ENCODE peak calls at places on chromosomes 3 and 15, in five cellular contexts. N is Jurkat, Clone E6-1; O is stimulated activated CD4-positive, alpha-beta T cell treated with anti-CD3 and anti-CD28 coated beads, Interleukin-1b, Interleukin-23, amount 100 ng/mL, for 4 hours; R is M059J; G is NCI-H524 treated with DMSO at 0.1 percent for 48 hours. B is an unnamed sample.

GRCh38 chr3:104629038-104629437 is 737.7 kb upstream of the ALCAM start:
- DNase-seq in N (no peak), R (peak), O (no peak), G (no peak), B (no peak)

GRCh38 chr15:27592036-27592725 is 506.9 kb downstream of the OCA2 start:
- DNase-seq in O (no peak), G (no peak), N (peak), R (no peak), B (no peak)

GRCh38 chr3:100149130-100149529 is 34.8 kb upstream of the FILIP1L start:
- DNase-seq in R (no peak), N (no peak), O (no peak), G (no peak), B (peak)

GRCh38 chr3:123576119-123576518 is 8.7 kb downstream of the HACD2 start:
- DNase-seq in R (no peak), G (no peak), O (no peak), N (no peak), B (no peak)

GRCh38 chr3:18061737-18062136 is 319.3 kb upstream of the TBC1D5 start:
- DNase-seq in N (no peak), O (no peak), G (no peak), R (peak), B (no peak)

GRCh38 chr15:49015896-49016295 is 30.4 kb downstream of the SECISBP2L start:
- DNase-seq in R (no peak), N (no peak), O (no peak), G (no peak), B (no peak)

GRCh38 chr3:66593978-66594377 is 93.2 kb upstream of the LRIG1 start:
- DNase-seq in R (peak), O (no peak), G (no peak), N (no peak), B (no peak)

GRCh38 chr3:138479355-138479964 is 45.0 kb downstream of the ESYT3 start:
- DNase-seq in N (peak), G (peak), R (peak), O (no peak), B (peak)

GRCh38 chr15:90774731-90775521 is 57.8 kb downstream of the BLM start:
- DNase-seq in N (no peak), R (peak), O (no peak), G (no peak), B (no peak)

GRCh38 chr3:31880020-31880419 is 101.0 kb downstream of the OSBPL10 start:
- DNase-seq in N (peak), G (peak), O (no peak), R (peak), B (peak)

GRCh38 chr3:127775398-127776109 is 46.8 kb downstream of the MGLL start:
- DNase-seq in O (no peak), R (peak), N (no peak), G (peak), B (peak)

GRCh38 chr3:109268181-109268580 is 48.1 kb downstream of the DPPA2 start:
- DNase-seq in O (no peak), N (no peak), G (peak), R (peak), B (no peak)

GRCh38 chr3:188900421-188900941 is 271.3 kb upstream of the TPRG1 start:
- DNase-seq in O (no peak), R (peak), N (no peak), G (no peak), B (no peak)

GRCh38 chr15:67833504-67834248 is 6.2 kb downstream of the RNU6-1 start:
- DNase-seq in N (no peak), R (peak), G (no peak), O (no peak), B (no peak)

GRCh38 chr3:66431494-66431893 is 69.3 kb downstream of the LRIG1 start:
- DNase-seq in G (no peak), R (peak), N (no peak), O (no peak), B (no peak)

GRCh38 chr3:177934001-177934891 is 602.0 kb upstream of the KCNMB2 start:
- DNase-seq in G (no peak), N (no peak), O (no peak), R (peak), B (no peak)

GRCh38 chr3:123755085-123755484 is 129.0 kb downstream of the MYLK start:
- DNase-seq in O (no peak), R (no peak), G (no peak), N (no peak), B (no peak)

GRCh38 chr3:128263946-128264345 is 110.7 kb downstream of the EEFSEC start:
- DNase-seq in R (no peak), O (no peak), N (no peak), G (no peak), B (no peak)

GRCh38 chr3:59326246-59327024 is 276.6 kb upstream of the CFAP20DC start:
- DNase-seq in O (no peak), R (no peak), G (no peak), N (no peak), B (no peak)

GRCh38 chr15:50907866-50908208 is 646 bp upstream of the AP4E1 start:
- DNase-seq in N (peak), G (no peak), O (no peak), R (peak), B (peak)

B was measured in NCI-H2171 treated with DMSO at 0.1 percent for 48 hours.